ENCODE peak calls at places on chromosomes 3 and 15, in seven cellular contexts. P, L, V, K, M, D and R are unnamed samples.

GRCh38 chr15:42083605-42083908 is 10.8 kb downstream of the PLA2G4D start:
- DNase-seq in D (no peak), M (no peak), L (no peak), P (no peak), K (no peak), V (no peak), R (no peak)

GRCh38 chr15:70505411-70505919 is 257.9 kb downstream of the UACA start:
- DNase-seq in V (peak; percentile 30), L (no peak), D (no peak), M (peak; percentile 48), K (peak; percentile 88), P (peak; percentile 79), R (no peak)

GRCh38 chr15:63791236-63791635 is 42.5 kb downstream of the HERC1 start:
- DNase-seq in M (no peak), V (peak; percentile 3), L (no peak), D (no peak), K (peak; percentile 12), P (no peak), R (no peak)

GRCh38 chr3:78606756-78607155 is 1161.0 kb downstream of the ROBO1 start:
- DNase-seq in M (no peak), D (no peak), V (no peak), P (no peak), K (no peak), L (no peak), R (no peak)

GRCh38 chr3:116001063-116001765 is 377.9 kb downstream of the GAP43 start:
- DNase-seq in L (no peak), M (no peak), K (peak; percentile 62), P (peak; percentile 41), D (no peak), V (no peak), R (no peak)

GRCh38 chr3:193905993-193906396 is 230.0 kb upstream of the HES1 start:
- DNase-seq in M (no peak), P (peak; percentile 32), L (no peak), V (no peak), D (no peak), K (no peak), R (no peak)

GRCh38 chr3:71355862-71356261 is 227.7 kb downstream of the FOXP1 start:
- DNase-seq in K (no peak), L (no peak), V (no peak), D (no peak), P (no peak), M (no peak), R (no peak)

GRCh38 chr3:31288641-31289100 is 244.1 kb upstream of the STT3B start:
- DNase-seq in P (peak; percentile 45), K (peak; percentile 88), V (peak; percentile 13), D (no peak), M (peak; percentile 64), L (no peak), R (no peak)

GRCh38 chr3:77541203-77541922 is 501.5 kb downstream of the ROBO2 start:
- DNase-seq in K (no peak), M (no peak), L (peak; percentile 1), D (no peak), P (no peak), V (no peak), R (no peak)

GRCh38 chr15:28873585-28874139 is 12.1 kb upstream of the APBA2 start:
- DNase-seq in P (no peak), K (no peak), V (no peak), D (no peak), M (no peak), L (no peak), R (no peak)

GRCh38 chr15:98842192-98842972 is 165.2 kb downstream of the PGPEP1L start:
- DNase-seq in D (no peak), V (no peak), P (no peak), K (peak; percentile 37), L (no peak), M (no peak), R (no peak)

GRCh38 chr15:46089438-46090044 is 454.7 kb downstream of the SQOR start:
- DNase-seq in L (no peak), M (no peak), V (no peak), P (no peak), D (no peak), K (no peak), R (no peak)

GRCh38 chr3:57150097-57150496 is 15.1 kb downstream of the IL17RD start:
- DNase-seq in V (no peak), L (no peak), M (no peak), P (no peak), K (no peak), D (no peak), R (no peak)

GRCh38 chr3:65587650-65588439 is 450.9 kb downstream of the MAGI1 start:
- DNase-seq in L (no peak), K (no peak), V (no peak), D (no peak), M (no peak), P (no peak), R (no peak)

GRCh38 chr15:42772126-42772525 is 35.2 kb upstream of the CDAN1 start:
- DNase-seq in P (peak; percentile 47), L (no peak), K (no peak), D (no peak), V (no peak), M (no peak), R (no peak)

GRCh38 chr3:60053518-60054265 is 1003.9 kb upstream of the CFAP20DC start:
- DNase-seq in M (no peak), L (no peak), P (no peak), K (peak; percentile 37), D (no peak), V (peak; percentile 8), R (no peak)

GRCh38 chr3:6985848-6986247 is 124.9 kb downstream of the GRM7 start:
- DNase-seq in M (no peak), P (no peak), D (no peak), L (no peak), K (no peak), V (no peak), R (no peak)

GRCh38 chr15:62391565-62392262 is 226.6 kb upstream of the C2CD4B start:
- DNase-seq in L (no peak), K (peak; percentile 54), D (peak; percentile 35), V (no peak), M (peak; percentile 28), P (peak; percentile 65), R (peak; percentile 49)

GRCh38 chr3:58298189-58298588 is 7.9 kb upstream of the RPP14 start:
- DNase-seq in L (no peak), K (no peak), M (no peak), V (no peak), D (no peak), P (no peak), R (no peak)

GRCh38 chr3:134797080-134797801 is 2.2 kb downstream of the EPHB1 start:
- DNase-seq in P (no peak), L (no peak), V (no peak), M (no peak), D (no peak), K (no peak), R (no peak)

GRCh38 chr3:186400677-186401076 is 38.6 kb upstream of the DGKG start:
- DNase-seq in V (no peak), P (peak; percentile 19), M (no peak), L (no peak), D (no peak), K (no peak), R (no peak)

GRCh38 chr3:17195192-17195611 is 310.4 kb downstream of the PLCL2 start:
- DNase-seq in P (peak; percentile 55), V (no peak), K (peak; percentile 47), L (peak; percentile 13), M (no peak), D (no peak), R (peak; percentile 58)

GRCh38 chr15:100334905-100335304 is 6.9 kb downstream of the ADAMTS17 start:
- DNase-seq in M (no peak), L (no peak), V (no peak), D (no peak), P (no peak), K (no peak), R (no peak)
- TF ChIP-seq CTCF in M (no peak), L (no peak), V (no peak), D (no peak), P (no peak), K (no peak), R (no peak)

DNA sequence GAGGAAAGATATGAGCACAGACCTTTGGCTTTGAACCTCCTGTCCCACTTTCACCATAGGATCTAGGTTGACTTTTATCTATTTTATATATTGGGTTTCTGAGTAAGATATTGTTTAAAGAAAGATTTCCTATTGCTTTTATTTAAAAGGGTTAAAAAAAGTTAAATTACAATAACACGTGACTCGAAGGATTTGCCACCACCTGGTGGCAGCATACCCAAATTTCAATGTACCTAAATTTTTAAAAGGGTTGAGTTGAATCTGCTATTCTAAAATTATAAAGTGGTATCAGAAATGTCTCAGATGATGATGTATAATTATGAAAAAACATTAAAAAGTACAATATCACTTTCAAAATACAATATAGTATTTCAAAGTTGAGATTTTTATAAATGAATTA is 368.4 kb downstream of the MECOM start:
- DNase-seq in M (no peak), K (peak; percentile 57), L (no peak), V (no peak), P (peak; percentile 62), D (no peak), R (no peak)
- TF ChIP-seq CTCF in M (peak; percentile 41), K (peak; percentile 55), L (no peak), V (peak; percentile 58), P (peak; percentile 51), D (peak; percentile 61), R (peak; percentile 37)

DNA sequence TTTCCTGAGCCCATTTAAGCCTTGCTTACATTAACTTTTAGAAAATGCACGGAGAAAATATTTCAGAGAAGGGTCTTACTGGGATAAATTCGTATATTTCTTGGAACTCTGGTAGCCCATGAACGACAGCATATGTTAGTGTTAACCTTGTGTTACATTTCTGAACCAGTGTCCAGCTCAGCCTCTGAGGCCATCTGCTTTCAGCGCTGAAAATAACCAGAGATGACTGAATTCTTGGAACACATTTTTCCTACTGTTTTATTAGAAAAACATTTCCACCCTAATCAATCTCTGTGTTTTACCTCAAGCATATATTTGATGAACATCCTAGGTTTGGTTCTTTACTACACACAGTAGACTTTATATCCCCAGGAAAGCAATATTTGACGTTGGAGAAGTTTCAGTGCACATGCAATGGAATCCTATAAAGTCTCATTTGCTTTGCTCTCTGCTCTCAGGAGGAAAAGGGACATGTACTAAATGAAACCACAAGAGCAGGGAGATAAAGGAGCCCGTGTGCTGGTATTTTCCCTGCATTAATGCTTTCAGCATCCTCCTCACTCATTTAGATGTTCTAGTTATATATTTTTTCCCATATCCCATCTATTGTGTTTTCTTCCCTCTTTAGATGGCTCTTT is 151.8 kb upstream of the KCNMB2 start:
- DNase-seq in D (no peak), L (no peak), K (peak; percentile 36), P (peak; percentile 43), M (no peak), V (no peak), R (no peak)
- TF ChIP-seq CTCF in D (no peak), L (no peak), K (no peak), P (no peak), M (no peak), V (peak; percentile 18), R (no peak)

GRCh38 chr3:173217127-173217526 is 76.1 kb upstream of the SPATA16 start:
- DNase-seq in L (no peak), P (peak; percentile 20), M (no peak), K (peak; percentile 5), D (no peak), V (no peak), R (no peak)

GRCh38 chr3:173216063-173216462 is 75.0 kb upstream of the SPATA16 start:
- DNase-seq in L (no peak), M (no peak), K (no peak), V (no peak), P (no peak), D (no peak), R (no peak)

GRCh38 chr3:173225351-173225750 is 84.3 kb upstream of the SPATA16 start:
- DNase-seq in V (no peak), M (no peak), K (no peak), P (no peak), D (no peak), L (no peak), R (no peak)

GRCh38 chr3:173221010-173221409 is 80.0 kb upstream of the SPATA16 start:
- DNase-seq in V (no peak), K (no peak), M (no peak), P (peak; percentile 3), L (no peak), D (no peak), R (no peak)
- TF ChIP-seq CTCF in V (peak; percentile 34), K (peak; percentile 35), M (no peak), P (peak; percentile 23), L (no peak), D (peak; percentile 45), R (no peak)